ENCODE peak calls at places on chromosomes 3 and 15, in eight cellular contexts. M is head of caudate nucleus, K is kidney glomerular epithelial cell, Y is NCI-H1092 treated with DMSO at 0.1 percent for 48 hours, H is KBM-7, A is hepatocyte, D is progenitor cell of endocrine pancreas, F is WERI-Rb-1. N is an unnamed sample.

GRCh38 chr3:126965526-126966080 is 17.3 kb upstream of the PLXNA1 start:
- DNase-seq in M (no peak), K (no peak), Y (no peak), H (no peak), A (no peak), D (no peak), F (no peak), N (no peak)

GRCh38 chr3:194318511-194319161 is 32.5 kb downstream of the CPN2 start:
- DNase-seq in M (no peak), K (no peak), Y (no peak), H (no peak), A (no peak), D (no peak), F (no peak), N (no peak)

GRCh38 chr15:77118787-77119410 is 48.0 kb upstream of the TSPAN3 start:
- DNase-seq in M (no peak), K (peak; percentile 64), Y (peak; percentile 39), H (peak; percentile 90), A (peak; percentile 80), D (no peak), F (peak; percentile 38), N (peak; percentile 35)

GRCh38 chr3:3082547-3082924 is 27.6 kb downstream of the IL5RA start:
- DNase-seq in M (no peak), K (no peak), Y (no peak), H (no peak), A (no peak), D (no peak), F (no peak), N (no peak)

GRCh38 chr3:133527306-133527705 is 46.2 kb upstream of the CDV3 start:
- DNase-seq in M (no peak), K (no peak), Y (peak; percentile 6), H (peak; percentile 25), A (peak; percentile 30), D (no peak), F (no peak), N (no peak)

GRCh38 chr15:58462973-58463663 is 31.3 kb downstream of the LIPC start:
- DNase-seq in M (peak; percentile 70), K (no peak), Y (peak; percentile 7), H (no peak), A (no peak), D (no peak), F (no peak), N (peak; percentile 15)

GRCh38 chr3:57019057-57019456 is 41.4 kb upstream of the SPATA12 start:
- DNase-seq in M (no peak), K (no peak), Y (no peak), H (no peak), A (no peak), D (no peak), F (no peak), N (no peak)

GRCh38 chr15:79166311-79166955 is 75.9 kb upstream of the RASGRF1 start:
- DNase-seq in M (no peak), K (no peak), Y (no peak), H (no peak), A (no peak), D (no peak), F (no peak), N (no peak)

GRCh38 chr3:29381595-29381994 is 100.7 kb downstream of the RBMS3 start:
- DNase-seq in M (no peak), K (peak; percentile 35), Y (no peak), H (no peak), A (no peak), D (no peak), F (no peak), N (no peak)

GRCh38 chr3:64214002-64214696 is 11.1 kb downstream of the PRICKLE2 start:
- DNase-seq in M (no peak), K (no peak), Y (peak; percentile 1), H (peak; percentile 13), A (peak; percentile 53), D (no peak), F (no peak), N (no peak)

GRCh38 chr3:51735950-51736349 is 29.1 kb downstream of the GRM2 start:
- DNase-seq in M (no peak), K (no peak), Y (no peak), H (no peak), A (no peak), D (no peak), F (no peak), N (no peak)

GRCh38 chr15:52256366-52256765 is 39.2 kb downstream of the MYO5C start:
- DNase-seq in M (peak; percentile 82), K (peak; percentile 43), Y (peak; percentile 55), H (peak; percentile 88), A (peak; percentile 81), D (peak; percentile 62), F (peak; percentile 75), N (peak; percentile 54)

GRCh38 chr3:171306631-171307030 is 153.6 kb downstream of the TNIK start:
- DNase-seq in M (peak; percentile 68), K (peak; percentile 94), Y (peak; percentile 13), H (no peak), A (peak; percentile 6), D (no peak), F (no peak), N (no peak)

GRCh38 chr15:45637552-45638033 is 2.8 kb downstream of the SQOR start:
- DNase-seq in M (no peak), K (peak; percentile 56), Y (peak; percentile 4), H (peak; percentile 90), A (peak; percentile 71), D (no peak), F (peak; percentile 35), N (no peak)

GRCh38 chr3:46208167-46208704 is at the start of gene CCR1:
- DNase-seq in M (no peak), K (peak; percentile 35), Y (no peak), H (peak; percentile 84), A (peak; percentile 65), D (no peak), F (no peak), N (no peak)

GRCh38 chr15:58962662-58963565 is 24.5 kb upstream of the RNF111 start:
- DNase-seq in M (no peak), K (no peak), Y (no peak), H (no peak), A (peak; percentile 8), D (no peak), F (no peak), N (no peak)

GRCh38 chr15:100690032-100690785 is 87.8 kb downstream of the ASB7 start:
- DNase-seq in M (no peak), K (no peak), Y (no peak), H (no peak), A (no peak), D (no peak), F (no peak), N (no peak)

GRCh38 chr3:196186661-196187573 is 24.3 kb downstream of the ZDHHC19 start:
- DNase-seq in M (peak; percentile 65), K (no peak), Y (peak; percentile 85), H (peak; percentile 76), A (no peak), D (no peak), F (no peak), N (peak; percentile 81)

GRCh38 chr3:189710620-189711388 is 79.6 kb downstream of the TP63 start:
- DNase-seq in M (no peak), K (peak; percentile 99), Y (peak; percentile 15), H (no peak), A (peak; percentile 61), D (no peak), F (no peak), N (no peak)

GRCh38 chr3:11144996-11145395 is 9.3 kb upstream of the HRH1 start:
- DNase-seq in M (no peak), K (no peak), Y (no peak), H (no peak), A (no peak), D (no peak), F (no peak), N (no peak)

GRCh38 chr15:71784719-71785118 is 25.6 kb upstream of the NR2E3 start:
- DNase-seq in M (no peak), K (no peak), Y (no peak), H (no peak), A (no peak), D (no peak), F (no peak), N (no peak)

GRCh38 chr15:72135719-72136118 is 17.5 kb downstream of the SENP8 start:
- DNase-seq in M (no peak), K (no peak), Y (peak; percentile 83), H (no peak), A (no peak), D (no peak), F (no peak), N (peak; percentile 65)

GRCh38 chr15:75153084-75153483 is 48.6 kb upstream of the C15orf39 start:
- DNase-seq in M (no peak), K (no peak), Y (no peak), H (peak; percentile 100), A (no peak), D (no peak), F (no peak), N (no peak)

GRCh38 chr3:113485161-113485609 is 29.8 kb downstream of the SPICE1 start:
- DNase-seq in M (no peak), K (no peak), Y (no peak), H (no peak), A (no peak), D (no peak), F (no peak), N (no peak)

GRCh38 chr15:25905140-25905539 is 42.0 kb upstream of the ATP10A start:
- DNase-seq in M (no peak), K (peak; percentile 79), Y (no peak), H (no peak), A (no peak), D (no peak), F (no peak), N (no peak)

GRCh38 chr3:136728918-136729317 is 23.3 kb downstream of the STAG1 start:
- DNase-seq in M (no peak), K (peak; percentile 49), Y (no peak), H (no peak), A (peak; percentile 18), D (no peak), F (no peak), N (no peak)

GRCh38 chr3:45041666-45042065 is 15.6 kb downstream of the CLEC3B start:
- DNase-seq in M (no peak), K (no peak), Y (no peak), H (no peak), A (no peak), D (no peak), F (no peak), N (no peak)

GRCh38 chr15:55710286-55710685 is 32.7 kb downstream of the PRTG start:
- DNase-seq in M (no peak), K (no peak), Y (no peak), H (no peak), A (no peak), D (no peak), F (no peak), N (no peak)

GRCh38 chr3:185717121-185717520 is 107.7 kb downstream of the IGF2BP2 start:
- DNase-seq in M (no peak), K (peak; percentile 33), Y (no peak), H (peak; percentile 33), A (peak; percentile 56), D (no peak), F (no peak), N (no peak)

GRCh38 chr15:31570591-31570990 is 244.0 kb downstream of the KLF13 start:
- DNase-seq in M (no peak), K (no peak), Y (no peak), H (no peak), A (no peak), D (no peak), F (no peak), N (no peak)

GRCh38 chr3:157103280-157103679 is 56.7 kb downstream of the CCNL1 start:
- DNase-seq in M (no peak), K (no peak), Y (no peak), H (no peak), A (no peak), D (no peak), F (no peak), N (no peak)

GRCh38 chr3:17686613-17687012 is 55.8 kb downstream of the TBC1D5 start:
- DNase-seq in M (no peak), K (no peak), Y (no peak), H (peak; percentile 53), A (no peak), D (no peak), F (peak; percentile 12), N (no peak)

GRCh38 chr15:57792729-57793449 is 86.4 kb downstream of the POLR2M start:
- DNase-seq in M (no peak), K (peak; percentile 21), Y (no peak), H (no peak), A (peak; percentile 52), D (no peak), F (no peak), N (no peak)

GRCh38 chr3:66153961-66154923 is 66.6 kb upstream of the SLC25A26 start:
- DNase-seq in M (no peak), K (peak; percentile 5), Y (no peak), H (no peak), A (no peak), D (no peak), F (peak; percentile 67), N (no peak)

N was measured in NCI-H345.